ENCODE peak calls at places on chromosomes 12 and 14, in six cellular contexts. V, A, H, I, L and M are unnamed samples.

GRCh38 chr14:95394981-95395737 is 75.5 kb upstream of the CLMN start:
- DNase-seq in V (no peak), H (no peak), I (no peak), L (peak), A (no peak), M (no peak)

GRCh38 chr12:93622485-93622884 is 50.0 kb downstream of the SOCS2 start:
- DNase-seq in I (no peak), L (peak), H (no peak), A (no peak), V (no peak), M (no peak)

GRCh38 chr12:39116877-39117276 is 211.5 kb upstream of the CPNE8 start:
- DNase-seq in V (no peak), H (no peak), L (no peak), I (no peak), A (no peak), M (no peak)

GRCh38 chr14:58663494-58664111 is 25.8 kb downstream of the DACT1 start:
- DNase-seq in I (no peak), A (no peak), L (peak), H (no peak), V (peak), M (no peak)

GRCh38 chr14:74570696-74571095 is 41.3 kb downstream of the LTBP2 start:
- DNase-seq in H (no peak), I (no peak), A (no peak), L (peak), V (no peak), M (no peak)

GRCh38 chr12:913919-914718 is 35.4 kb downstream of the RAD52 start:
- DNase-seq in H (no peak), L (peak), V (no peak), A (no peak), I (no peak), M (no peak)

GRCh38 chr14:20492486-20492885 is 12.9 kb upstream of the RNASE10 start:
- DNase-seq in V (no peak), H (no peak), A (no peak), L (no peak), I (no peak), M (no peak)

GRCh38 chr14:30826070-30826469 is 48.3 kb upstream of the COCH start:
- DNase-seq in V (no peak), L (no peak), A (no peak), H (no peak), I (no peak), M (no peak)

GRCh38 chr14:53330441-53330840 is 177.3 kb upstream of the DDHD1 start:
- DNase-seq in A (no peak), H (no peak), I (no peak), L (no peak), V (no peak), M (no peak)

GRCh38 chr12:89439946-89440345 is 84.7 kb downstream of the GALNT4 start:
- DNase-seq in L (peak), V (no peak), A (no peak), H (no peak), I (no peak), M (no peak)

GRCh38 chr14:24710403-24711063 is 76.5 kb upstream of the GZMB start:
- DNase-seq in A (peak), H (no peak), L (peak), I (no peak), V (peak), M (no peak)

GRCh38 chr12:113152835-113153814 is 3.6 kb downstream of the CFAP73 start:
- DNase-seq in H (peak), V (peak), L (peak), I (peak), A (peak), M (no peak)

GRCh38 chr14:68779761-68780323 is 13.0 kb downstream of the ZFP36L1 start:
- DNase-seq in I (no peak), L (peak), H (no peak), V (peak), A (no peak), M (peak)

GRCh38 chr12:104485651-104486341 is 29.0 kb downstream of the CHST11 start:
- DNase-seq in H (no peak), A (no peak), V (no peak), I (no peak), L (no peak), M (no peak)